ENCODE peak calls at places on chromosomes 6 and 20, in five cellular contexts. M is heart left ventricle, V is OCI-LY7, Y is stomach, B is HFF-Myc. G is an unnamed sample.

GRCh38 chr20:10985536-10985935 is 311.7 kb upstream of the JAG1 start:
- DNase-seq in M (no peak), V (no peak), Y (no peak), B (no peak), G (no peak)

GRCh38 chr20:13276945-13277582 is 56.0 kb downstream of the ISM1 start:
- DNase-seq in M (no peak), V (no peak), Y (no peak), B (no peak), G (no peak)

GRCh38 chr6:168541307-168541706 is 100.3 kb downstream of the SMOC2 start:
- DNase-seq in M (no peak), V (no peak), Y (no peak), B (no peak), G (no peak)

GRCh38 chr20:44050327-44050726 is 135.7 kb downstream of the TOX2 start:
- DNase-seq in M (no peak), V (no peak), Y (no peak), B (no peak), G (no peak)

GRCh38 chr6:40504274-40504673 is 82.9 kb downstream of the LRFN2 start:
- DNase-seq in M (no peak), V (no peak), Y (no peak), B (no peak), G (no peak)

GRCh38 chr6:160073272-160073671 is 48.3 kb upstream of the SLC22A1 start:
- DNase-seq in M (no peak), V (no peak), Y (no peak), B (no peak), G (no peak)

GRCh38 chr6:141464490-141464889 is 668.2 kb upstream of the GJE1 start:
- DNase-seq in M (no peak), V (peak), Y (no peak), B (no peak), G (peak)

GRCh38 chr20:46332373-46333135 is 24.3 kb upstream of the CDH22 start:
- DNase-seq in M (no peak), V (no peak), Y (no peak), B (no peak), G (no peak)

GRCh38 chr20:18533491-18533890 is 25.8 kb downstream of the SEC23B start:
- DNase-seq in M (no peak), V (no peak), Y (no peak), B (no peak), G (no peak)

GRCh38 chr6:109239192-109239917 is 142.9 kb downstream of the CD164 start:
- DNase-seq in M (no peak), V (no peak), Y (no peak), B (no peak), G (no peak)

DNA sequence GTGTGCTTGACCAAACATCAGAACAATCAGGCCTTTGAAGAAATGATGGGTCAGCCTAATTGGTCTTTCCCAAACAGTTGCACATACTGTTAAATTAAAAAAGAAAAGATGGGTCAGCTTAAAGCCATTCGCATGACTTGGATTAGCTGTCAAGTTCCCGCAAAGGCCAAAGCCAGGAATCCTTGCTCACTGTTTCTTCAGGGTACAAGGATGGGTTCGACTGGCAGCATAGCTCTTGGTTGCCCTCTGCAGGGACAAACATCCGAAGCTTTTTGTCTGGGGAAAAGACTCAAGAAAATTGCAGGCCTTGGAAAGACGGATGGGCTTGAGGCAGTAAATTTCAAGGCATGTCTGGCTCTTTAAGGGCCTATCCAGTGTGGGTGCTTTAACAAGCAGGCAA is 168.0 kb downstream of the HDGFL1 start:
- DNase-seq in M (peak), V (no peak), Y (no peak), B (no peak), G (peak)
- TF ChIP-seq CTCF in M (peak), V (no peak), Y (peak), B (peak), G (peak)

DNA sequence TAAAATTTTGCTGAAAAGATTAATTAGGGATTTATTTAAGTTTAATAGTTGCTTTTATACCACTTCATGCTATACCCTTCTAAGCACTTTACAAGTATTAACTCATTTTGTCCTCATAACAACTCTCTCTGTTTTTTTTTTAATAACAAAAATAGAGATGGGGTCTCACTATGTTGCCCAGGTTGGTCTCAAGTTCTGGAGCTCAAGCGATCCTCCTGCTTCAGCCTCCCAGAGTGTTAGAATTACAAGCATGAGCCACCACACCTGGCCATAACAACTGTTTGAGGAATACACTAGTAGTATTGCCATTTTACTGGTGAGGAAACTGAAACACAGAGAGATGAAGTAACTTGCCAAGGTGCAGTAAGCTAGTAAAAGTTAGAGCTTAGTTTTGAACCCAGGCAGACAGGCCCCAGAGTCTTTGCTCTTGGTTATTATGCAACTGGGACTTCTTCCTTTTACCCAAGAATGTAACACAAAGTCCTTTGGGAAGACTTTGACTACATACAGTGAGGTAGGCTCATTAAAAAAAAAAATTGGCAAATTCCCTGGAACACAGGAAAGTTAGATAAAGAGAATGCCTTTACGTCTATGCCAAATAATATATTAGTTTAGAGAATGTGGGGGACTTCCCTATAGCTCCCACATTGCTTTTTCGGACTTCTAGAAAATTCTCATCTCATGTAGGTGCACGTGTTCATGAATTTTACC is 11.4 kb downstream of the ANKS1A start:
- DNase-seq in M (no peak), V (no peak), Y (no peak), B (no peak), G (no peak)
- TF ChIP-seq CTCF in M (no peak), V (no peak), Y (no peak), B (no peak), G (no peak)

GRCh38 chr20:21640556-21640955 is 64.9 kb upstream of the PAX1 start:
- DNase-seq in M (no peak), V (peak), Y (no peak), B (no peak), G (peak)
- TF ChIP-seq CTCF in M (no peak), V (peak), Y (no peak), B (no peak), G (peak)

GRCh38 chr6:28769626-28770402 is 154.0 kb downstream of the TRIM27 start:
- DNase-seq in M (no peak), V (no peak), Y (no peak), B (no peak), G (no peak)
- TF ChIP-seq CTCF in M (no peak), V (peak), Y (no peak), B (peak), G (no peak)

G was measured in GM12865.